ENCODE peak calls at places on chromosome 21, in six cellular contexts. M is H9, D is IMR-90, O is neuronal stem cell, L is H1, N is trophoblast cell. H is an unnamed sample.

GRCh38 chr21:15539376-15539775 is 190.4 kb upstream of the USP25 start:
- DNase-seq in N (no peak), D (no peak), O (no peak), L (no peak), M (no peak), H (no peak)

GRCh38 chr21:42850866-42851391 is 28.4 kb downstream of the WDR4 start:
- DNase-seq in D (no peak), N (peak; percentile 45), M (peak; percentile 82), L (peak; percentile 44), O (no peak), H (peak; percentile 22)

GRCh38 chr21:14762734-14763694 is 216.9 kb upstream of the SAMSN1 start:
- DNase-seq in D (no peak), O (no peak), N (no peak), L (no peak), M (no peak), H (no peak)

GRCh38 chr21:42143111-42143510 is 72.0 kb downstream of the UMODL1 start:
- DNase-seq in N (no peak), L (no peak), O (no peak), D (no peak), M (no peak), H (no peak)

GRCh38 chr21:17711896-17712295 is 99.2 kb upstream of the BTG3 start:
- DNase-seq in M (no peak), N (peak; percentile 59), D (no peak), L (no peak), O (no peak), H (peak; percentile 28)

GRCh38 chr21:30515681-30516080 is 13.7 kb upstream of the KRTAP19-5 start:
- DNase-seq in D (no peak), L (no peak), N (no peak), M (no peak), O (no peak), H (no peak)

GRCh38 chr21:34517491-34518245 is 5.7 kb upstream of the KCNE1 start:
- DNase-seq in O (no peak), D (no peak), M (no peak), N (peak; percentile 66), L (no peak), H (peak; percentile 36)

GRCh38 chr21:42616366-42617340 is 36.8 kb upstream of the PDE9A start:
- DNase-seq in O (no peak), N (no peak), M (no peak), L (no peak), D (no peak), H (no peak)

GRCh38 chr21:14493731-14494130 is 52.4 kb downstream of the SAMSN1 start:
- DNase-seq in M (no peak), D (no peak), O (no peak), N (peak; percentile 21), L (no peak), H (no peak)

GRCh38 chr21:34861302-34861701 is 187.8 kb downstream of the RUNX1 start:
- DNase-seq in N (no peak), M (no peak), D (no peak), L (no peak), O (no peak), H (no peak)

GRCh38 chr21:35628331-35628730 is 432.0 kb downstream of the SETD4 start:
- DNase-seq in M (no peak), L (no peak), D (no peak), O (no peak), N (peak; percentile 78), H (peak; percentile 18)

GRCh38 chr21:17542371-17542992 is 29.6 kb downstream of the CXADR start:
- DNase-seq in L (no peak), M (no peak), N (no peak), D (no peak), O (no peak), H (peak; percentile 74)

GRCh38 chr21:36491191-36491916 is 11.4 kb upstream of the CLDN14 start:
- DNase-seq in M (no peak), N (no peak), L (no peak), D (no peak), O (peak; percentile 18), H (no peak)

GRCh38 chr21:27419153-27419552 is 452.3 kb upstream of the ADAMTS5 start:
- DNase-seq in M (no peak), D (peak; percentile 51), O (no peak), L (no peak), N (no peak), H (no peak)

GRCh38 chr21:42455196-42455595 is 40.8 kb downstream of the RSPH1 start:
- DNase-seq in M (no peak), N (peak; percentile 100), L (no peak), O (no peak), D (no peak), H (no peak)

GRCh38 chr21:36337099-36337509 is 17.1 kb downstream of the MORC3 start:
- DNase-seq in O (no peak), D (peak; percentile 78), M (no peak), L (no peak), N (peak; percentile 42), H (peak; percentile 37)

GRCh38 chr21:27268290-27268689 is 301.4 kb upstream of the ADAMTS5 start:
- DNase-seq in O (no peak), D (peak; percentile 57), N (no peak), L (no peak), M (no peak), H (no peak)

GRCh38 chr21:27532081-27532480 is 565.2 kb upstream of the ADAMTS5 start:
- DNase-seq in M (no peak), L (no peak), N (peak; percentile 57), D (peak; percentile 63), O (no peak), H (peak; percentile 57)

GRCh38 chr21:44065428-44065827 is 41.8 kb upstream of the PWP2 start:
- DNase-seq in M (no peak), O (no peak), N (no peak), L (no peak), D (peak; percentile 57), H (peak; percentile 79)

GRCh38 chr21:43611598-43612369 is 47.5 kb downstream of the HSF2BP start:
- DNase-seq in N (peak; percentile 80), L (peak; percentile 19), O (peak; percentile 32), D (peak; percentile 95), M (peak; percentile 73), H (peak; percentile 92)

GRCh38 chr21:41583274-41583790 is 75.4 kb upstream of the TMPRSS2 start:
- DNase-seq in L (no peak), D (peak; percentile 8), O (no peak), M (no peak), N (peak; percentile 67), H (no peak)

GRCh38 chr21:43676391-43676790 is 17.0 kb downstream of the RRP1B start:
- DNase-seq in D (no peak), L (no peak), O (no peak), M (no peak), N (no peak), H (no peak)

GRCh38 chr21:42624095-42624830 is 29.2 kb upstream of the PDE9A start:
- DNase-seq in D (no peak), O (no peak), M (no peak), N (no peak), L (no peak), H (no peak)

GRCh38 chr21:35204125-35204524 is 155.0 kb upstream of the RUNX1 start:
- DNase-seq in O (no peak), M (no peak), N (no peak), D (peak; percentile 46), L (no peak), H (no peak)

GRCh38 chr21:43923391-43923790 is 58.4 kb downstream of the AGPAT3 start:
- DNase-seq in M (no peak), D (peak; percentile 11), O (no peak), L (no peak), N (no peak), H (no peak)

GRCh38 chr21:42696026-42696380 is 42.6 kb downstream of the PDE9A start:
- DNase-seq in O (no peak), N (no peak), L (no peak), D (no peak), M (no peak), H (no peak)

GRCh38 chr21:35202431-35202830 is 153.3 kb upstream of the RUNX1 start:
- DNase-seq in M (no peak), O (no peak), L (no peak), N (no peak), D (peak; percentile 71), H (peak; percentile 57)

GRCh38 chr21:34935452-34935851 is 113.7 kb downstream of the RUNX1 start:
- DNase-seq in N (peak; percentile 31), L (no peak), D (no peak), O (no peak), M (no peak), H (peak; percentile 28)

GRCh38 chr21:41641821-41642368 is 125.0 kb downstream of the RIPK4 start:
- DNase-seq in N (peak; percentile 64), L (no peak), O (no peak), D (peak; percentile 94), M (no peak), H (peak; percentile 76)

GRCh38 chr21:42782723-42783247 is 96.6 kb downstream of the WDR4 start:
- DNase-seq in D (no peak), N (no peak), L (no peak), O (no peak), M (no peak), H (no peak)

GRCh38 chr21:17195965-17196364 is 316.9 kb upstream of the CXADR start:
- DNase-seq in O (no peak), M (no peak), D (no peak), N (no peak), L (no peak), H (no peak)

GRCh38 chr21:34031835-34032370 is 41.5 kb upstream of the MRPS6 start:
- DNase-seq in M (no peak), O (no peak), D (no peak), L (no peak), N (no peak), H (no peak)

GRCh38 chr21:42161957-42162681 is 56.8 kb upstream of the ABCG1 start:
- DNase-seq in N (no peak), L (no peak), M (peak; percentile 31), O (no peak), D (no peak), H (no peak)

DNA sequence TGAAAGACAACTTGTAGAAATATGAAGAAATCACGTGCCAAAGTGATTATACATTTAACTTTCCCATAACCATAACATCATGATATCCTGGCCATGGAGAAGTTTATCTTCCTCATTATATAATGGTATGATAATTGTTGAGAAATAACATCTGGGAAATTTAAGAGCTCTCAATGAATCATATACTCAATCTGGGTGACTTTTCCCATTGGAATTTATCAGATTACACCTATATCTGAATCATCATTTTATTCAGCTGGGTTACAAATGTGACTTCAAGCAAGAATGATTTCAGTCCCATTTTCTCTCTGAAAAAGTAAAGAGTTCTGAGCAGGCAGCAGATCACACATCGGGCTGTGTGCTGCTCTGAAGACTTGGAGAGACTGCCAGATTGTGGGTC is 278.1 kb downstream of the MRPL39 start:
- DNase-seq in M (no peak), N (no peak), D (peak; percentile 91), O (no peak), L (no peak), H (no peak)
- H3K9ac ChIP-seq in M (no peak overlapping the region), N (no peak overlapping the region), D (peak overlapping the region; percentile 48), O (no peak overlapping the region), L (no peak overlapping the region), H (peak overlapping the region; percentile 69)

GRCh38 chr21:29018540-29018939 is 609 bp downstream of the RWDD2B start:
- DNase-seq in M (no peak), D (no peak), N (peak; percentile 31), L (no peak), O (no peak), H (no peak)
- H4K8ac ChIP-seq in M (no peak overlapping the region), D (peak overlapping the region; percentile 57), N (peak overlapping the region; percentile 98), L (no peak overlapping the region), O (no peak overlapping the region), H (peak overlapping the region; percentile 93)

GRCh38 chr21:45618846-45619485 is 24.6 kb upstream of the PCBP3 start:
- DNase-seq in D (no peak), L (no peak), O (no peak), M (peak; percentile 23), N (peak; percentile 4), H (peak; percentile 46)
- H4K91ac ChIP-seq in D (no peak overlapping the region), L (no peak overlapping the region), O (no peak overlapping the region), M (no peak overlapping the region), N (no peak overlapping the region), H (no peak overlapping the region)

GRCh38 chr21:38645282-38645681 is 147.0 kb upstream of the ERG start:
- DNase-seq in O (no peak), D (peak; percentile 82), N (no peak), M (no peak), L (no peak), H (peak; percentile 46)
- H3K9ac ChIP-seq in O (no peak overlapping the region), D (no peak overlapping the region), N (no peak overlapping the region), M (no peak overlapping the region), L (no peak overlapping the region), H (peak overlapping the region; percentile 53)